ENCODE peak calls at places on chromosomes 3 and 15, in nine cellular contexts. U is NCI-H748 treated with DMSO at 0.1 percent for 48 hours, J is HuH-7, F is heart right ventricle, E is keratinocyte, N is C1 segment of cervical spinal cord, R is DMS153, W is cardiac fibroblast, D is GM12891. M is an unnamed sample.

GRCh38 chr3:140091143-140091542 is 156.2 kb downstream of the CLSTN2 start:
- DNase-seq in U (no peak), J (no peak), F (no peak), E (no peak), N (no peak), R (no peak), W (no peak), D (no peak), M (no peak)

GRCh38 chr3:51391566-51392300 is 648 bp downstream of the RBM15B start:
- DNase-seq in U (no peak), J (no peak), F (peak), E (no peak), N (no peak), R (no peak), W (peak), D (peak), M (peak)

GRCh38 chr3:48268936-48269551 is 28.1 kb downstream of the ZNF589 start:
- DNase-seq in U (no peak), J (no peak), F (no peak), E (no peak), N (no peak), R (peak), W (no peak), D (no peak), M (no peak)

GRCh38 chr3:46998121-46998851 is 18.8 kb downstream of the NBEAL2 start:
- DNase-seq in U (no peak), J (peak), F (peak), E (no peak), N (no peak), R (peak), W (peak), D (peak), M (peak)

GRCh38 chr3:193446975-193447602 is 68.5 kb upstream of the ATP13A5 start:
- DNase-seq in U (no peak), J (no peak), F (no peak), E (no peak), N (no peak), R (no peak), W (no peak), D (no peak), M (no peak)

GRCh38 chr15:37130356-37130755 is 30.0 kb upstream of the MEIS2 start:
- DNase-seq in U (no peak), J (no peak), F (no peak), E (no peak), N (no peak), R (no peak), W (no peak), D (no peak), M (no peak)

GRCh38 chr3:163582967-163583366 is 1495.3 kb downstream of the SI start:
- DNase-seq in U (no peak), J (no peak), F (no peak), E (no peak), N (no peak), R (no peak), W (no peak), D (no peak), M (no peak)

GRCh38 chr15:50137330-50137761 is 18.3 kb upstream of the ATP8B4 start:
- DNase-seq in U (no peak), J (no peak), F (no peak), E (peak), N (no peak), R (no peak), W (peak), D (no peak), M (no peak)

GRCh38 chr3:187896664-187897063 is 151.4 kb upstream of the BCL6 start:
- DNase-seq in U (no peak), J (no peak), F (peak), E (no peak), N (no peak), R (no peak), W (no peak), D (no peak), M (no peak)

GRCh38 chr3:122298239-122298638 is 26.8 kb upstream of the CSTA start:
- DNase-seq in U (no peak), J (no peak), F (no peak), E (no peak), N (no peak), R (no peak), W (no peak), D (no peak), M (no peak)

GRCh38 chr3:100105536-100105935 is 8.8 kb downstream of the FILIP1L start:
- DNase-seq in U (no peak), J (no peak), F (no peak), E (no peak), N (no peak), R (no peak), W (peak), D (no peak), M (no peak)

GRCh38 chr3:46349484-46350261 is 4.2 kb upstream of the CCR2 start:
- DNase-seq in U (no peak), J (no peak), F (no peak), E (no peak), N (no peak), R (no peak), W (no peak), D (no peak), M (no peak)

GRCh38 chr3:60250810-60251209 is 1000.4 kb downstream of the FHIT start:
- DNase-seq in U (no peak), J (no peak), F (no peak), E (no peak), N (no peak), R (peak), W (no peak), D (no peak), M (no peak)

GRCh38 chr15:78073026-78073425 is 4.5 kb downstream of the TBC1D2B start:
- DNase-seq in U (no peak), J (no peak), F (no peak), E (no peak), N (no peak), R (no peak), W (no peak), D (no peak), M (no peak)

GRCh38 chr3:153749070-153749610 is 372.1 kb upstream of the ARHGEF26 start:
- DNase-seq in U (no peak), J (no peak), F (no peak), E (no peak), N (no peak), R (no peak), W (no peak), D (no peak), M (no peak)

GRCh38 chr3:63429905-63430304 is 151.8 kb downstream of the SYNPR start:
- DNase-seq in U (no peak), J (no peak), F (no peak), E (no peak), N (no peak), R (no peak), W (no peak), D (no peak), M (no peak)

GRCh38 chr3:16724487-16724886 is 119.3 kb upstream of the DAZL start:
- DNase-seq in U (no peak), J (no peak), F (no peak), E (no peak), N (no peak), R (no peak), W (no peak), D (no peak), M (no peak)

GRCh38 chr15:86001200-86001599 is 78.5 kb upstream of the AGBL1 start:
- DNase-seq in U (no peak), J (no peak), F (no peak), E (peak), N (no peak), R (no peak), W (no peak), D (no peak), M (no peak)

GRCh38 chr3:20904674-20905073 is 718.7 kb upstream of the SGO1 start:
- DNase-seq in U (no peak), J (no peak), F (no peak), E (no peak), N (no peak), R (no peak), W (no peak), D (no peak), M (no peak)

GRCh38 chr3:62611541-62612240 is 238.3 kb upstream of the FEZF2 start:
- DNase-seq in U (no peak), J (no peak), F (no peak), E (no peak), N (no peak), R (no peak), W (peak), D (no peak), M (no peak)

GRCh38 chr3:159128628-159129027 is 326.8 kb downstream of the MFSD1 start:
- DNase-seq in U (no peak), J (no peak), F (no peak), E (no peak), N (no peak), R (no peak), W (peak), D (no peak), M (no peak)

GRCh38 chr15:99450896-99451358 is 114.9 kb upstream of the MEF2A start:
- DNase-seq in U (peak), J (no peak), F (peak), E (no peak), N (no peak), R (peak), W (peak), D (no peak), M (no peak)

GRCh38 chr3:140499114-140499757 is 178.6 kb upstream of the TRIM42 start:
- DNase-seq in U (peak), J (no peak), F (no peak), E (peak), N (no peak), R (no peak), W (peak), D (no peak), M (no peak)

GRCh38 chr15:52370010-52370409 is 74.4 kb upstream of the MYO5C start:
- DNase-seq in U (no peak), J (no peak), F (no peak), E (no peak), N (no peak), R (no peak), W (peak), D (no peak), M (no peak)

GRCh38 chr3:160020057-160020711 is 31.5 kb downstream of the IL12A start:
- DNase-seq in U (no peak), J (no peak), F (no peak), E (no peak), N (no peak), R (no peak), W (no peak), D (no peak), M (no peak)

GRCh38 chr15:81326466-81327212 is 2.7 kb upstream of the STARD5 start:
- DNase-seq in U (no peak), J (no peak), F (no peak), E (no peak), N (no peak), R (no peak), W (peak), D (no peak), M (no peak)

GRCh38 chr3:13655074-13655913 is 106.4 kb downstream of the FBLN2 start:
- DNase-seq in U (no peak), J (peak), F (peak), E (no peak), N (no peak), R (no peak), W (peak), D (peak), M (peak)

GRCh38 chr15:52710050-52710709 is 31.0 kb upstream of the ATOSA start:
- DNase-seq in U (no peak), J (no peak), F (no peak), E (peak), N (no peak), R (no peak), W (no peak), D (no peak), M (no peak)